ENCODE peak calls at places on chromosomes 6 and 20, in four cellular contexts. Q, I, B and O are unnamed samples. For H3K27me3, the result is how much of the 10 kb centered on the place peaks cover.

GRCh38 chr20:51712501-51713212 is 55.5 kb downstream of the ATP9A start:
- DNase-seq in Q (no peak), I (peak), B (no peak), O (no peak)

GRCh38 chr6:37994238-37994637 is 174.7 kb downstream of the ZFAND3 start:
- DNase-seq in Q (no peak), I (no peak), B (no peak), O (no peak)

GRCh38 chr20:1831606-1832005 is 63.6 kb upstream of the SIRPA start:
- DNase-seq in Q (no peak), I (no peak), B (no peak), O (no peak)

GRCh38 chr6:148154648-148155047 is 188.0 kb upstream of the SASH1 start:
- DNase-seq in Q (no peak), I (no peak), B (no peak), O (no peak)

GRCh38 chr6:43427406-43428111 is at the start of gene ABCC10:
- DNase-seq in Q (peak), I (peak), B (peak), O (peak)

GRCh38 chr20:13670160-13670559 is 31.4 kb upstream of the TASP1 start:
- DNase-seq in Q (no peak), I (no peak), B (no peak), O (no peak)

GRCh38 chr6:17054647-17055046 is 47.2 kb upstream of the STMND1 start:
- DNase-seq in Q (no peak), I (no peak), B (no peak), O (no peak)

GRCh38 chr6:140462495-140463311 is 1088.3 kb upstream of the CITED2 start:
- DNase-seq in Q (peak), I (no peak), B (no peak), O (peak)

GRCh38 chr20:25532015-25532751 is 53.1 kb downstream of the NINL start:
- DNase-seq in Q (peak), I (no peak), B (no peak), O (no peak)

GRCh38 chr20:17673082-17673481 is 9.0 kb downstream of the RRBP1 start:
- DNase-seq in Q (no peak), I (no peak), B (no peak), O (no peak)

GRCh38 chr20:18645196-18645745 is 57.4 kb downstream of the DTD1 start:
- DNase-seq in Q (no peak), I (no peak), B (no peak), O (no peak)

GRCh38 chr6:150589828-150590227 is 9.9 kb upstream of the PLEKHG1 start:
- DNase-seq in Q (no peak), I (no peak), B (no peak), O (no peak)

GRCh38 chr6:114389111-114389510 is 46.3 kb upstream of the HS3ST5 start:
- DNase-seq in Q (no peak), I (no peak), B (no peak), O (no peak)

GRCh38 chr6:169859401-169859977 is 108.1 kb downstream of the ERMARD start:
- DNase-seq in Q (no peak), I (peak), B (no peak), O (no peak)

GRCh38 chr20:56617489-56617888 is 11.6 kb upstream of the TFAP2C start:
- DNase-seq in Q (no peak), I (no peak), B (no peak), O (no peak)

GRCh38 chr20:49701313-49701731 is 12.4 kb downstream of the B4GALT5 start:
- DNase-seq in Q (no peak), I (no peak), B (no peak), O (no peak)

GRCh38 chr6:4352731-4353130 is 217.4 kb upstream of the ECI2 start:
- DNase-seq in Q (no peak), I (no peak), B (no peak), O (no peak)

GRCh38 chr6:32415521-32416019 is 8.6 kb upstream of the BTNL2 start:
- DNase-seq in Q (peak), I (peak), B (peak), O (no peak)

GRCh38 chr20:58146761-58147160 is 81.7 kb downstream of the ANKRD60 start:
- DNase-seq in Q (no peak), I (no peak), B (no peak), O (no peak)

GRCh38 chr20:56400001-56400640 is 7.7 kb downstream of the CSTF1 start:
- DNase-seq in Q (peak), I (no peak), B (no peak), O (no peak)

GRCh38 chr6:12937971-12938370 is 221.4 kb downstream of the PHACTR1 start:
- DNase-seq in Q (no peak), I (no peak), B (no peak), O (no peak)

GRCh38 chr6:127547215-127547614 is 28.1 kb upstream of the MTCL3 start:
- DNase-seq in Q (no peak), I (no peak), B (no peak), O (no peak)

GRCh38 chr20:59850018-59850641 is 83.3 kb downstream of the SYCP2 start:
- DNase-seq in Q (no peak), I (no peak), B (no peak), O (no peak)

GRCh38 chr6:100808638-100809275 is 72.4 kb downstream of the ASCC3 start:
- DNase-seq in Q (no peak), I (no peak), B (no peak), O (no peak)

GRCh38 chr20:47985092-47985850 is 200.0 kb upstream of the SULF2 start:
- DNase-seq in Q (no peak), I (no peak), B (no peak), O (peak)

GRCh38 chr6:145028144-145028818 is 707.0 kb downstream of the EPM2A start:
- DNase-seq in Q (no peak), I (no peak), B (no peak), O (no peak)

GRCh38 chr6:39945626-39946025 is 11.4 kb upstream of the MOCS1 start:
- DNase-seq in Q (no peak), I (no peak), B (no peak), O (no peak)

GRCh38 chr20:15257471-15257870 is 920.1 kb upstream of the FLRT3 start:
- DNase-seq in Q (no peak), I (no peak), B (no peak), O (no peak)

GRCh38 chr6:155645328-155645727 is 189.7 kb upstream of the NOX3 start:
- DNase-seq in Q (no peak), I (no peak), B (no peak), O (peak)

GRCh38 chr20:33450867-33451266 is 7.3 kb upstream of the SNTA1 start:
- DNase-seq in Q (no peak), I (no peak), B (no peak), O (no peak)

GRCh38 chr6:22025468-22026159 is 271.2 kb downstream of the PRL start:
- DNase-seq in Q (no peak), I (no peak), B (no peak), O (peak)

GRCh38 chr6:130167655-130168054 is 55.1 kb downstream of the SAMD3 start:
- DNase-seq in Q (no peak), I (no peak), B (no peak), O (no peak)

GRCh38 chr6:105137388-105137787 is 42.4 kb downstream of the POPDC3 start:
- DNase-seq in Q (peak), I (no peak), B (peak), O (no peak)

GRCh38 chr6:106620931-106621672 is 8.2 kb downstream of the RTN4IP1 start:
- DNase-seq in Q (no peak), I (no peak), B (no peak), O (no peak)

GRCh38 chr20:59455392-59456341 is 148.7 kb upstream of the PHACTR3 start:
- DNase-seq in Q (peak), I (no peak), B (no peak), O (no peak)

GRCh38 chr20:32672315-32672981 is 1.3 kb downstream of the C20orf203 start:
- DNase-seq in Q (no peak), I (no peak), B (no peak), O (no peak)

DNA sequence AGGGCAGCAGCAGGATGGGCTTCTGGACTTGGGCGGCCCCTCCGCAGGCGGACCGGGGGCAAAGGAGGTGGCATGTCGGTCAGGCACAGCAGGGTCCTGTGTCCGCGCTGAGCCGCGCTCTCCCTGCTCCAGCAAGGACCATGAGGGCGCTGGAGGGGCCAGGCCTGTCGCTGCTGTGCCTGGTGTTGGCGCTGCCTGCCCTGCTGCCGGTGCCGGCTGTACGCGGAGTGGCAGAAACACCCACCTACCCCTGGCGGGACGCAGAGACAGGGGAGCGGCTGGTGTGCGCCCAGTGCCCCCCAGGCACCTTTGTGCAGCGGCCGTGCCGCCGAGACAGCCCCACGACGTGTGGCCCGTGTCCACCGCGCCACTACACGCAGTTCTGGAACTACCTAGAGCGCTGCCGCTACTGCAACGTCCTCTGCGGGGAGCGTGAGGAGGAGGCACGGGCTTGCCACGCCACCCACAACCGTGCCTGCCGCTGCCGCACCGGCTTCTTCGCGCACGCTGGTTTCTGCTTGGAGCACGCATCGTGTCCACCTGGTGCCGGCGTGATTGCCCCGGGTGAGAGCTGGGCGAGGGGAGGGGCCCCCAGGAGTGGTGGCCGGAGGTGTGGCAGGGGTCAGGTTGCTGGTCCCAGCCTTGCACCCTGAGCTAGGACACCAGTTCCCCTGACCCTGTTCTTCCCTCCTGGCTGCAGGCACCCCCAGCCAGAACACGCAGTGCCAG is at the start of gene TNFRSF6B:
- DNase-seq in Q (no peak), I (peak), B (peak), O (no peak)
- H3K4me3 ChIP-seq in Q (no peak), I (no peak), B (peak), O (peak)

GRCh38 chr6:117907600-117908245 is 659 bp downstream of the SLC35F1 start:
- DNase-seq in Q (peak), I (peak), B (peak), O (no peak)

GRCh38 chr6:117908246-117909107 is 1.4 kb downstream of the SLC35F1 start:
- DNase-seq in Q (peak), I (no peak), B (no peak), O (no peak)

GRCh38 chr6:117909638-117910037 is 2.6 kb downstream of the SLC35F1 start:
- DNase-seq in Q (no peak), I (no peak), B (no peak), O (no peak)

GRCh38 chr6:117906454-117906904 is 585 bp upstream of the SLC35F1 start:
- DNase-seq in Q (no peak), I (no peak), B (no peak), O (no peak)

DNA sequence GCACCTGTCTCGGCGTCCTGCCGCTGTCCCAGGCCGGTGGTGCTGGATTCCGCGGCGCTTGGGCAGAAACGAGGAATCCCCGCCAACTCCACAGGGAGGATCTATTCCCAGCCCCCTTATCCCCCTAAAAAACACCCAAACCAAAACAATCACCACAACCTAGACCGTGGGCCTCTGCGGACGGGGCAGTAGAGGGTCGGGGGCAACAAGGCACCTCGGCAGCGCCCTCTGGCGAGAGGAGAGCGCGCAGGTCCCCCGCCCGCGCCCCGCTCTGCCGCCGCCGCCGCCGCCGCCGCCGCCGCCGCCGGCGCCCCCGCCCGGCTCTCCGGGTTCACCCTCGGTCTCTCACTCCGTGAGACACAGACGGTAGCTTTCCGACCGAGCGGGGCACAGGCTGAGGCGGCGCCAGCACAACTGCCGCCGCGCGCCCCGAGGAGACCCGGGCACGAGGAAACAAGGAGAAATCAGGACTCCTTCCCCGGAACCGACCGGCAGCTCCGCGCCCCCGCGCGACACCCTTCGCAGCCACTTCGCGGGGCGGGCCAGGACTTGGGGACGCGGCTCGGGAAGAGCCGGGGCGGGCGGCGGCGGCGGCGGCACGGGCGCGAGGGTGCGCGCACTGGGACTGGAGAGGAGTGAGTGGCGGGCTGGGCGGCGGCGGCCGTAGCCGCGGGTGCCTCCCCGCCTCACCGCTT is at the start of gene SLC35F1:
- DNase-seq in Q (peak), I (peak), B (peak), O (no peak)
- TF ChIP-seq CTCF in Q (no peak), I (peak), B (peak), O (peak)

DNA sequence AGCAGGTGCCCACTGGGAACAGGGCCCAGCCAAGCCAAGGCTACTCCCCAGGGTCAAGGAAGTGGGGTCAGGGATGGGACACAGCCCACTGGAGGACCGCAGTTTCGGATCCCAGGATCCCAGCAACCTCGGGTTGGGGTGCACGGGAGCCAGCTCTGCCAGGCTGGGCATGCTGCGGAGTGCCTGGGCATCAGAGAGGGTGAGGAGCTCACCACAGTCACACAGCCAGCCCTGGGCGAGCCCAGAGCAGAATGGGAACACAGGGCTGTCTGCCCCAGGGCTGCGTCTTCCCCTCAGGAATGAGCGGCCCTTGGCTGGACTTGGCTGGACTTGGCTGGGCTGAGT is 74.3 kb upstream of the SLCO4A1 start:
- DNase-seq in Q (no peak), I (no peak), B (no peak), O (no peak)
- H3K27me3 ChIP-seq in Q (under half), I (under half), B (under half), O (under half)

GRCh38 chr6:142155895-142156757 is 9.1 kb downstream of the VTA1 start:
- DNase-seq in Q (no peak), I (no peak), B (no peak), O (no peak)

GRCh38 chr6:142155091-142155490 is 8.0 kb downstream of the VTA1 start:
- DNase-seq in Q (no peak), I (no peak), B (no peak), O (no peak)

GRCh38 chr6:142146828-142147662 is at the start of the genes NMBR and VTA1:
- DNase-seq in Q (peak), I (peak), B (peak), O (peak)

GRCh38 chr6:142153230-142153629 is 6.2 kb downstream of the VTA1 start:
- DNase-seq in Q (no peak), I (no peak), B (no peak), O (no peak)

DNA sequence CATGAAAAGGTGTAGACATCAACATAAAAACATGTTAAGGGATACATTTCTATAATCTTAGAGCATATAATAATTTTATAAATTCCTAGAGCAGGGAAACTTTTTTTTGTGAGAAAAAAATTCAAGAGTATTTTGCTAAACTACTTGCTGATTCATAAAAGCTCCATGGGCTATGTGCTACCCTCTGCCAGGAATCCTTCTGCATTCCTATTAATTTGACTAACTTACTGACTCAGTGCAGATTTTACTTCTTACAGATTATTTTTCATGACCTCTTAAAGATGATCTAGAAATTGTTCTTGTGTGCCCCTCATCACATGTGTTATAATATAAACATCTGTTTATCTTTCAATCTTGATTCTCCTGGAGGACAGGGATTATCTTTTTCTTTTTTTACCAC is 5.7 kb downstream of the VTA1 start:
- DNase-seq in Q (no peak), I (no peak), B (no peak), O (peak)
- H3K4me3 ChIP-seq in Q (no peak), I (no peak), B (no peak), O (no peak)

DNA sequence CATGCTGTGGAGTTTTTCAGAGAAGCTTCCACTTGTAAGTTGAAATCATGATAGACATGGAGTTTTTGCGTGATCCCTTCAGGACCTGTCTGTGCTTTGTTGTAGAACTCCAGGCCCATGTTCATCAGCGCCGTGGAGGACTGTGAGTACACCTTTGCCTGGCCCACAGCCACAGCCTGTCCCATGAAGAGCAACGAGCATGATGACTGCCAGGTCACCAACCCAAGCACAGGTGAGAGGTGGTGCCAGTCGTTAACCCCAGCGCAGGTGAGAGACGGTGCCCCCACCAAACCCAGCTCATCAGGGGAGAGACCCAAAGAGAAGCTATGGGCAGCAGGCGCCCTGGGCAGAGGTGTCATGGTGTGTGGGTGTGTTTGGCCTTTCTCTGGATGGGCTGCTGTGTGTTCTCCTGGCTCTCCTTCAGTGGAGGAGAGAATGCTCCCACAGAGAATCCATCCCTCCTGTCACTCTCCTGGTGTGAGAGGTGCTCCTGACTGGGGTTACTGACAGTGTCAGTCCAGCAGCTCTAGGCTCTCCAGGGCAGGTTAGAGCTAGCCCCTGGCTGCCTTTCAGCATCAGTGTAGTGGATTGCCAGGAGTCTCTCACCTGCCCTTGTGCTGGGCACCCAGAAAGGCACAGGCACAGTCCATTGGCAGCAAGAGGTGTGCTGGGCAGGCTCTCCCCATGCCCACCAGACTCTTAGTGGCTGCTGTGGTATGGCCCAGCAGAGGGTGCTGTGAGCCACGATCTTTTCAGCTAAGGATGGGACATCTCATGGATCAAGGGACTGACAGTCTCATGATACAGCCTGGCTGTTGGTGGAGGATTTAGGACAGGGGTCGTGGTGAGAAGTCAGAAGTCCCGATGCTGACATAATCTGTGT is 49.6 kb upstream of the SLC22A1 start:
- DNase-seq in Q (no peak), I (no peak), B (no peak), O (no peak)
- TF ChIP-seq CTCF in Q (no peak), I (no peak), B (peak), O (peak)

DNA sequence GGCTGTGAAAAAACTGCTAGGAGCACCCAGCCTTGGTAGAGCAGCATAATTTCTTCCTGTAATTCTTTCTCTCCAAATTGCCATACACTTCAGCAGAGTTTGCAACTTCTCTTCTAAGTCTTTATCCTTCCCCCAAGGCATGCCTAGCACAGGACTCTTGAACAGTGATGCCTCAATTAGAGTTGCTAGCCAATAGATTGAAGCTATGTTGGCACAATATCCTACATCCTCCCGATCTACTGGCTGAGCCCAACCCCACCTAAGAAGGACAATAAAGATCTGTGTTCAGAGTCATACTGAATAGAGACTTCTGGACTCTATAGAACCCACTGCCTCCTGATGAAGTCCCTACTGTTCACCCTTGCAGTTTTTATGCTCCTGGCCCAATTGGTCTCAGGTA is at the start of gene DEFB126:
- DNase-seq in Q (no peak), I (no peak), B (no peak), O (no peak)
- H3K27me3 ChIP-seq in Q (under half), I (under half), B (under half), O (under half)

DNA sequence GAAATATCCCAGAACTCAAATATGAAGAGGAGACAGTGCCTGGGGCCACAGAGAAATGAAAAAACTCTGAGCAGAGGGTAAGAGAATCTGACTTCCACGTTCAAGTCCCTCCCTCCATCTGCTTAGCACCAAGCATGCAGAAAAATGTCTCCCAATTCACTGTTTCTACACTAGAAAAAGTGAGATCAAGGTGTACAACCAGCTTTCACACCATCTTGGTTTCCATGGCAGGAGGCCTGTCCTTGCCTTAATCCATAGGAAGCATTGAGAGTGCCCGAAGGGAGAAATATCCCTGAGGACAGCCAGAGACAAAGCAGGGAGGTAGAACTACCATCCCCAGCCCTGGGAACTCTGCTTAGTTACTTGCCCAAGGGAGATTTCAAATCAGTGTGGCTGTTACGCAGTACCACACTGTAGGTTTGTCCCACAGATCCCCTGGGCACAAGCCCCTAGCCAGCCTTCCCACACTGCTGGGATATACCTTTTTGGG is 82.9 kb downstream of the SCML4 start:
- DNase-seq in Q (no peak), I (no peak), B (no peak), O (no peak)
- H3K4me3 ChIP-seq in Q (no peak), I (no peak), B (no peak), O (no peak)